ENCODE peak calls at places on chromosomes 11 and 22, in four cellular contexts. R is GM12878, Q is H1, U is HCT116. W is an unnamed sample.

GRCh38 chr11:76083563-76084451 is 122.5 kb downstream of the WNT11 start:
- DNase-seq in R (no peak), Q (no peak), U (no peak), W (no peak)

GRCh38 chr11:122791836-122792235 is 46.5 kb upstream of the CRTAM start:
- DNase-seq in R (no peak), U (no peak), Q (no peak), W (no peak)

GRCh38 chr11:1988667-1989317 is 8.8 kb downstream of the H19 start:
- DNase-seq in Q (peak), U (no peak), R (no peak), W (peak)

GRCh38 chr11:8087185-8087584 is 6.2 kb downstream of the TUB start:
- DNase-seq in Q (no peak), R (no peak), U (no peak), W (no peak)

GRCh38 chr11:118295834-118296454 is 8.6 kb upstream of the CD3E start:
- DNase-seq in U (peak), Q (no peak), R (no peak), W (peak)

GRCh38 chr11:7252683-7253213 is 1.0 kb downstream of the SYT9 start:
- DNase-seq in R (no peak), Q (peak), U (no peak), W (no peak)

GRCh38 chr22:49294656-49295464 is 532.8 kb downstream of the BRD1 start:
- DNase-seq in U (no peak), Q (peak), R (no peak), W (no peak)

GRCh38 chr11:61472282-61472681 is 36.3 kb upstream of the LRRC10B start:
- DNase-seq in U (no peak), Q (no peak), R (no peak), W (no peak)

GRCh38 chr22:22219140-22219996 is 25.2 kb upstream of the VPREB1 start:
- DNase-seq in R (no peak), U (no peak), Q (no peak), W (no peak)
- TF ChIP-seq ATF3 in R (no peak), U (no peak), Q (no peak), W (no peak)

GRCh38 chr22:23210428-23211170 is 30.3 kb downstream of the BCR start:
- DNase-seq in U (no peak), Q (no peak), R (no peak), W (no peak)
- H3K4me3 ChIP-seq in U (no peak), Q (no peak), R (no peak), W (no peak)

DNA sequence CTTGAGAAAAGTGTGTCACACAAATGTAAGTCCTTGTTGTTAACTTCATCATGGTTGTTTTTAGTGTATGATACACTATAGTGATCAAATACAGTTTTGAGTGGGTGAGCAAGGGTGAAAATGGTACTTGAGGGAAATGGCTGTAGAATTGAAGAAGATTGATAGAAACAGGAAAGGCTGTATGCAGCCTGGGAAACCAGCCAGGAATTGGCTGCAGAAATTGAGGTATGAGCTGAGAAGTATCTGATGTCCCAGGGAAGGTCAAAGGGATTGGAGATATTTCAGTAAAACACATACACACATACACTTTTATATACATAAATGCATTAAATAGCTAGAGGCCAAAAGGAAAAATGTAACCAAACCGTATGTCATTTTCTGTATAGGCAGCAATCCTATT is 13.1 kb upstream of the YAP1 start:
- DNase-seq in Q (no peak), U (no peak), R (no peak), W (no peak)
- TF ChIP-seq YY1 in Q (no peak), U (no peak), R (no peak), W (no peak)

GRCh38 chr11:119693253-119693815 is 35.7 kb downstream of the NECTIN1 start:
- DNase-seq in R (no peak), Q (no peak), U (no peak), W (no peak)
- TF ChIP-seq ATF3 in R (no peak), Q (no peak), U (no peak), W (no peak)

GRCh38 chr22:19986011-19986409 is 30.6 kb downstream of the ARVCF start:
- DNase-seq in R (no peak), Q (no peak), U (no peak), W (no peak)
- H3K4me3 ChIP-seq in R (no peak), Q (peak), U (peak), W (peak)

GRCh38 chr11:109426442-109426841 is 4.5 kb downstream of the C11orf87 start:
- DNase-seq in Q (no peak), U (no peak), R (no peak), W (no peak)
- TF ChIP-seq YY1 in Q (no peak), U (no peak), R (no peak), W (no peak)

GRCh38 chr11:125226701-125227100 is 62.1 kb downstream of the PKNOX2 start:
- DNase-seq in R (no peak), Q (no peak), U (no peak), W (no peak)

GRCh38 chr11:125225401-125225800 is 60.9 kb downstream of the PKNOX2 start:
- DNase-seq in U (no peak), R (no peak), Q (no peak), W (no peak)

GRCh38 chr11:125223901-125224331 is 59.4 kb downstream of the PKNOX2 start:
- DNase-seq in U (no peak), Q (no peak), R (no peak), W (no peak)

GRCh38 chr11:125222494-125222893 is 57.9 kb downstream of the PKNOX2 start:
- DNase-seq in R (no peak), Q (no peak), U (no peak), W (no peak)

DNA sequence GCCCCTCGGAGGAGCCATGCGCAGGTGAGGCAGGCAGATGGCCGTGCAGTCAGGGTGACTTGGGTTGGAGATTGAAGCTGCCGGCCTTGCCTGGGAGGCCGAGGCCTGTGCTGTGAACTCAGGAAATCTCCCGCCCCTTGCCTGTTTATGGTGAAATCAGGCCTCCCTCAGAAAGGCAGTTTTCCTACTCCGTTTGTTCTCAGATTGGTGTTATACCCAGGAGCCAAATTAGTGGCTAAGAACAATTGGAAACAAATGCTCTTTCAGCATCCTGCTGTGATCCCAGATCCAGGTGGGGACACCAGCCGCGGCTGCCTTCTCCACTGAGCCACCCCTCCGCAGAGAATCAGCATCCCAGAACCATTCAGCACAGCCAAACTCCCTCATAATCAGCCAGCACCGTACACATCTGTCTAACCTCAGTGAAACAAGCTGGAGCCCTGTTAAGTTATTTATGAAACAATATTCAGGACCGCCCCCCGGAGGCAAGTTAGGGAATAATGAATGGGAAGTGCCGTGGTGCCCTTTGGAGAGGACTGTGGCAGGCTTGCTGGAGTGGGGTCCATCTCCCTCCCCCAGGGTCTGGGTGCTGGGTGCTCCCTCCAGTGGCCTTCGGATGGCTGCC is 60.0 kb downstream of the PKNOX2 start:
- DNase-seq in R (no peak), Q (no peak), U (peak), W (peak)
- TF ChIP-seq ATF3 in R (no peak), Q (no peak), U (no peak), W (no peak)

GRCh38 chr11:57427692-57428082 is 766 bp upstream of the SLC43A3 start:
- DNase-seq in R (no peak), U (no peak), Q (no peak), W (no peak)
- H3K4me3 ChIP-seq in R (no peak), U (peak), Q (no peak), W (no peak)

GRCh38 chr11:66221726-66222236 is 46.7 kb upstream of the RAB1B start:
- DNase-seq in Q (no peak), R (peak), U (no peak), W (no peak)
- TF ChIP-seq YY1 in Q (no peak), R (peak), U (no peak), W (no peak)

W was measured in HepG2.